ENCODE peak calls at places on chromosomes 12 and 14, in nine cellular contexts. P is adrenal gland, H is astrocyte, Z is Calu3, B is WTC11, I is glutamatergic neuron, V is pancreas, C is transverse colon, E is B cell. X is an unnamed sample.

GRCh38 chr12:109462868-109463692 is 14.0 kb downstream of the KCTD10 start:
- DNase-seq in P (peak), H (peak), Z (peak), B (peak), I (no peak), V (peak), C (peak), E (no peak), X (peak)

GRCh38 chr14:29222671-29223268 is 456.2 kb downstream of the FOXG1 start:
- DNase-seq in P (peak), H (peak), Z (peak), B (peak), I (no peak), V (no peak), C (no peak), E (no peak), X (peak)

GRCh38 chr14:88981948-88982347 is 157.5 kb downstream of the TTC8 start:
- DNase-seq in P (no peak), H (no peak), Z (no peak), B (no peak), I (no peak), V (no peak), C (no peak), E (no peak), X (no peak)

GRCh38 chr12:93109794-93110203 is 180.7 kb upstream of the EEA1 start:
- DNase-seq in P (no peak), H (no peak), Z (no peak), B (no peak), I (no peak), V (no peak), C (no peak), E (no peak), X (no peak)

GRCh38 chr12:89085421-89085820 is 266.9 kb downstream of the DUSP6 start:
- DNase-seq in P (peak), H (no peak), Z (no peak), B (no peak), I (no peak), V (no peak), C (no peak), E (no peak), X (no peak)

GRCh38 chr12:127238061-127238460 is 1028.9 kb upstream of the TMEM132C start:
- DNase-seq in P (no peak), H (no peak), Z (no peak), B (no peak), I (no peak), V (no peak), C (no peak), E (no peak), X (no peak)

GRCh38 chr12:237026-237815 is 23.3 kb upstream of the SLC6A12 start:
- DNase-seq in P (no peak), H (no peak), Z (no peak), B (no peak), I (no peak), V (no peak), C (peak), E (peak), X (no peak)

GRCh38 chr14:77184396-77185092 is 2.9 kb downstream of the TMEM63C start:
- DNase-seq in P (no peak), H (no peak), Z (no peak), B (no peak), I (no peak), V (no peak), C (peak), E (no peak), X (no peak)

GRCh38 chr12:30823140-30823669 is 68.5 kb upstream of the CAPRIN2 start:
- DNase-seq in P (no peak), H (no peak), Z (no peak), B (peak), I (peak), V (no peak), C (peak), E (no peak), X (peak)

GRCh38 chr14:54762296-54762695 is 140.3 kb downstream of the GCH1 start:
- DNase-seq in P (no peak), H (peak), Z (no peak), B (no peak), I (no peak), V (no peak), C (no peak), E (no peak), X (no peak)

GRCh38 chr14:64296561-64296960 is 2.4 kb upstream of the ESR2 start:
- DNase-seq in P (no peak), H (no peak), Z (no peak), B (no peak), I (no peak), V (no peak), C (no peak), E (no peak), X (no peak)

GRCh38 chr14:90426663-90427062 is 29.8 kb downstream of the CALM1 start:
- DNase-seq in P (peak), H (no peak), Z (no peak), B (no peak), I (no peak), V (no peak), C (peak), E (no peak), X (no peak)

GRCh38 chr12:84150226-84150625 is 762.4 kb downstream of the SLC6A15 start:
- DNase-seq in P (no peak), H (no peak), Z (no peak), B (no peak), I (no peak), V (no peak), C (no peak), E (no peak), X (no peak)

GRCh38 chr12:16604853-16605252 is 1.1 kb downstream of the LMO3 start:
- DNase-seq in P (no peak), H (no peak), Z (no peak), B (peak), I (peak), V (no peak), C (no peak), E (no peak), X (no peak)

GRCh38 chr12:79725987-79726386 is 35.2 kb upstream of the PAWR start:
- DNase-seq in P (no peak), H (peak), Z (no peak), B (no peak), I (no peak), V (no peak), C (no peak), E (no peak), X (no peak)

GRCh38 chr14:73743431-73743931 is 29.3 kb upstream of the PNMA1 start:
- DNase-seq in P (peak), H (no peak), Z (no peak), B (no peak), I (no peak), V (no peak), C (peak), E (peak), X (peak)

GRCh38 chr14:103201801-103202200 is 78.5 kb downstream of the TNFAIP2 start:
- DNase-seq in P (no peak), H (no peak), Z (no peak), B (no peak), I (no peak), V (no peak), C (no peak), E (no peak), X (no peak)

GRCh38 chr14:35042632-35043031 is 3.4 kb upstream of the FAM177A1 start:
- DNase-seq in P (no peak), H (no peak), Z (no peak), B (no peak), I (no peak), V (no peak), C (no peak), E (no peak), X (no peak)

GRCh38 chr14:92408186-92408585 is 85.2 kb downstream of the SLC24A4 start:
- DNase-seq in P (no peak), H (peak), Z (no peak), B (no peak), I (no peak), V (no peak), C (no peak), E (no peak), X (no peak)

GRCh38 chr14:50036211-50036610 is 80.2 kb downstream of the VCPKMT start:
- DNase-seq in P (no peak), H (no peak), Z (no peak), B (no peak), I (no peak), V (peak), C (no peak), E (no peak), X (no peak)

GRCh38 chr12:21526053-21526452 is at the start of gene SPX:
- DNase-seq in P (no peak), H (no peak), Z (no peak), B (no peak), I (no peak), V (no peak), C (no peak), E (no peak), X (no peak)

GRCh38 chr12:51994539-51994820 is 12.3 kb upstream of the TAMALIN start:
- DNase-seq in P (no peak), H (no peak), Z (no peak), B (no peak), I (no peak), V (no peak), C (no peak), E (no peak), X (no peak)

GRCh38 chr12:98294426-98294825 is 221.0 kb upstream of the TMPO start:
- DNase-seq in P (no peak), H (peak), Z (no peak), B (no peak), I (no peak), V (no peak), C (no peak), E (no peak), X (no peak)

GRCh38 chr12:116818341-116818856 is 62.8 kb downstream of the HRK start:
- DNase-seq in P (peak), H (peak), Z (no peak), B (no peak), I (no peak), V (peak), C (peak), E (peak), X (no peak)

GRCh38 chr14:85313801-85314207 is 216.1 kb upstream of the FLRT2 start:
- DNase-seq in P (no peak), H (peak), Z (no peak), B (no peak), I (no peak), V (no peak), C (no peak), E (no peak), X (no peak)

GRCh38 chr14:50835280-50835679 is 4.3 kb upstream of the NIN start:
- DNase-seq in P (no peak), H (peak), Z (no peak), B (no peak), I (no peak), V (no peak), C (no peak), E (peak), X (no peak)

GRCh38 chr14:98826618-98827017 is 445.4 kb downstream of the BCL11B start:
- DNase-seq in P (no peak), H (no peak), Z (peak), B (no peak), I (no peak), V (no peak), C (no peak), E (no peak), X (no peak)

GRCh38 chr12:86959766-86960458 is 703.7 kb upstream of the MGAT4C start:
- DNase-seq in P (no peak), H (no peak), Z (no peak), B (no peak), I (no peak), V (no peak), C (no peak), E (no peak), X (no peak)

GRCh38 chr12:120500577-120500976 is 4.7 kb downstream of the DYNLL1 start:
- DNase-seq in P (no peak), H (no peak), Z (no peak), B (no peak), I (no peak), V (no peak), C (no peak), E (no peak), X (no peak)

GRCh38 chr12:14576896-14577295 is 9.2 kb upstream of the PLBD1 start:
- DNase-seq in P (no peak), H (no peak), Z (no peak), B (no peak), I (no peak), V (no peak), C (no peak), E (no peak), X (no peak)

GRCh38 chr12:56411781-56412639 is 37.2 kb downstream of the TIMELESS start:
- DNase-seq in P (no peak), H (no peak), Z (no peak), B (no peak), I (no peak), V (no peak), C (no peak), E (no peak), X (no peak)

GRCh38 chr12:6613015-6613775 is 6.0 kb upstream of the CHD4 start:
- DNase-seq in P (peak), H (peak), Z (peak), B (peak), I (no peak), V (peak), C (peak), E (no peak), X (no peak)

GRCh38 chr12:127165567-127166392 is 1101.2 kb upstream of the TMEM132C start:
- DNase-seq in P (peak), H (peak), Z (peak), B (peak), I (peak), V (peak), C (peak), E (no peak), X (no peak)

GRCh38 chr14:58796636-58797429 is 159.1 kb downstream of the DACT1 start:
- DNase-seq in P (no peak), H (no peak), Z (peak), B (peak), I (no peak), V (no peak), C (no peak), E (no peak), X (peak)

GRCh38 chr14:81400202-81400678 is at the start of gene STON2:
- DNase-seq in P (peak), H (peak), Z (peak), B (no peak), I (no peak), V (no peak), C (peak), E (no peak), X (no peak)

GRCh38 chr14:69040343-69040742 is 61.2 kb upstream of the ACTN1 start:
- DNase-seq in P (no peak), H (no peak), Z (no peak), B (no peak), I (no peak), V (no peak), C (no peak), E (no peak), X (no peak)

GRCh38 chr12:83468988-83469908 is 782.5 kb downstream of the TMTC2 start:
- DNase-seq in P (no peak), H (peak), Z (no peak), B (no peak), I (no peak), V (no peak), C (no peak), E (no peak), X (no peak)

GRCh38 chr12:19530631-19531020 is 91.3 kb downstream of the AEBP2 start:
- DNase-seq in P (no peak), H (peak), Z (no peak), B (no peak), I (no peak), V (no peak), C (no peak), E (no peak), X (no peak)

GRCh38 chr12:13784504-13784903 is 196.9 kb downstream of the GRIN2B start:
- DNase-seq in P (peak), H (no peak), Z (no peak), B (no peak), I (no peak), V (no peak), C (no peak), E (no peak), X (no peak)

GRCh38 chr12:49369723-49370145 is 2.5 kb downstream of the SPATS2 start:
- DNase-seq in P (peak), H (peak), Z (peak), B (peak), I (peak), V (no peak), C (peak), E (no peak), X (peak)
- TF ChIP-seq CTCF in P (peak), H (peak), Z (no peak), B (no peak), I (peak), V (peak), C (peak), E (peak), X (peak)

GRCh38 chr12:101792046-101792931 is 38.5 kb downstream of the GNPTAB start:
- DNase-seq in P (no peak), H (no peak), Z (no peak), B (no peak), I (no peak), V (no peak), C (no peak), E (no peak), X (no peak)
- TF ChIP-seq CTCF in P (no peak), H (peak), Z (no peak), B (no peak), I (no peak), V (no peak), C (peak), E (no peak), X (peak)

GRCh38 chr12:124995200-124995961 is 1.9 kb downstream of the BRI3BP start:
- DNase-seq in P (no peak), H (no peak), Z (peak), B (no peak), I (no peak), V (no peak), C (peak), E (peak), X (no peak)

GRCh38 chr12:124994435-124994975 is 1.1 kb downstream of the BRI3BP start:
- DNase-seq in P (no peak), H (peak), Z (peak), B (no peak), I (no peak), V (no peak), C (peak), E (peak), X (no peak)

GRCh38 chr12:124993568-124994434 is at the start of gene BRI3BP:
- DNase-seq in P (peak), H (peak), Z (peak), B (peak), I (peak), V (peak), C (peak), E (peak), X (peak)

GRCh38 chr12:124998705-124999104 is 5.3 kb downstream of the BRI3BP start:
- DNase-seq in P (no peak), H (no peak), Z (no peak), B (no peak), I (no peak), V (no peak), C (no peak), E (no peak), X (no peak)

GRCh38 chr12:124992874-124993567 is 424 bp upstream of the BRI3BP start:
- DNase-seq in P (no peak), H (peak), Z (peak), B (peak), I (peak), V (peak), C (peak), E (peak), X (peak)
- TF ChIP-seq CTCF in P (no peak), H (peak), Z (peak), B (no peak), I (peak), V (no peak), C (no peak), E (peak), X (peak)

GRCh38 chr12:65699251-65699650 is 125.0 kb upstream of the HMGA2 start:
- DNase-seq in P (no peak), H (peak), Z (no peak), B (no peak), I (no peak), V (no peak), C (no peak), E (no peak), X (no peak)
- TF ChIP-seq CTCF in P (no peak), H (peak), Z (no peak), B (no peak), I (no peak), V (no peak), C (no peak), E (no peak), X (no peak)

X was measured in endothelial cell.